ENCODE peak calls at places on chromosomes 12 and 14, in seven cellular contexts. One of them, this sample, is unnamed.
A peak's percentile ranks its signal among the peaks of the same experiment; 100 is the strongest.

GRCh38 chr12:58387199-58387598 is 445.8 kb downstream of the ATP23 start:
- DNase-seq in type B pancreatic cell: no peak
- DNase-seq in erythroblast: no peak
- DNase-seq in heart right ventricle: no peak
- DNase-seq in GM13976: no peak
- DNase-seq in NCI-H1105: no peak
- DNase-seq in cardiac muscle cell: no peak
- DNase-seq in this sample: no peak

GRCh38 chr14:75343914-75344313 is 65.3 kb downstream of the FOS start:
- DNase-seq in type B pancreatic cell: no peak
- DNase-seq in erythroblast: no peak
- DNase-seq in heart right ventricle: no peak
- DNase-seq in GM13976: no peak
- DNase-seq in NCI-H1105: no peak
- DNase-seq in cardiac muscle cell: no peak
- DNase-seq in this sample: no peak

GRCh38 chr12:16670456-16671050 is 64.6 kb upstream of the LMO3 start:
- DNase-seq in type B pancreatic cell: no peak
- DNase-seq in erythroblast: no peak
- DNase-seq in heart right ventricle: no peak
- DNase-seq in GM13976: no peak
- DNase-seq in NCI-H1105: no peak
- DNase-seq in cardiac muscle cell: no peak
- DNase-seq in this sample: no peak

GRCh38 chr12:85633491-85633890 is 202.7 kb downstream of the RASSF9 start:
- DNase-seq in type B pancreatic cell: no peak
- DNase-seq in erythroblast: no peak
- DNase-seq in heart right ventricle: no peak
- DNase-seq in GM13976: no peak
- DNase-seq in NCI-H1105: no peak
- DNase-seq in cardiac muscle cell: no peak
- DNase-seq in this sample: no peak

GRCh38 chr12:122687091-122687490 is 16.1 kb downstream of the HCAR2 start:
- DNase-seq in type B pancreatic cell: no peak
- DNase-seq in erythroblast: no peak
- DNase-seq in heart right ventricle: no peak
- DNase-seq in GM13976: no peak
- DNase-seq in NCI-H1105: no peak
- DNase-seq in cardiac muscle cell: no peak
- DNase-seq in this sample: no peak

GRCh38 chr12:122517877-122518276 is 8.9 kb downstream of the RSRC2 start:
- DNase-seq in type B pancreatic cell: no peak
- DNase-seq in erythroblast: peak; percentile 66
- DNase-seq in heart right ventricle: no peak
- DNase-seq in GM13976: no peak
- DNase-seq in NCI-H1105: no peak
- DNase-seq in cardiac muscle cell: no peak
- DNase-seq in this sample: no peak

GRCh38 chr12:26740991-26741390 is 92.0 kb downstream of the ITPR2 start:
- DNase-seq in type B pancreatic cell: no peak
- DNase-seq in erythroblast: no peak
- DNase-seq in heart right ventricle: no peak
- DNase-seq in GM13976: no peak
- DNase-seq in NCI-H1105: peak; percentile 93
- DNase-seq in cardiac muscle cell: no peak
- DNase-seq in this sample: no peak

GRCh38 chr12:64890873-64891468 is 66.5 kb downstream of the TBC1D30 start:
- DNase-seq in type B pancreatic cell: no peak
- DNase-seq in erythroblast: peak; percentile 73
- DNase-seq in heart right ventricle: no peak
- DNase-seq in GM13976: peak; percentile 52
- DNase-seq in NCI-H1105: peak; percentile 57
- DNase-seq in cardiac muscle cell: peak; percentile 81
- DNase-seq in this sample: no peak

GRCh38 chr14:68135566-68135965 is 316.0 kb downstream of the RAD51B start:
- DNase-seq in type B pancreatic cell: no peak
- DNase-seq in erythroblast: no peak
- DNase-seq in heart right ventricle: no peak
- DNase-seq in GM13976: no peak
- DNase-seq in NCI-H1105: no peak
- DNase-seq in cardiac muscle cell: no peak
- DNase-seq in this sample: no peak

GRCh38 chr14:49622022-49622607 is 1.5 kb downstream of the MGAT2 start:
- DNase-seq in type B pancreatic cell: no peak
- DNase-seq in erythroblast: no peak
- DNase-seq in heart right ventricle: no peak
- DNase-seq in GM13976: no peak
- DNase-seq in NCI-H1105: no peak
- DNase-seq in cardiac muscle cell: no peak
- DNase-seq in this sample: no peak

GRCh38 chr14:51209457-51209856 is 30.6 kb upstream of the TMX1 start:
- DNase-seq in type B pancreatic cell: no peak
- DNase-seq in erythroblast: no peak
- DNase-seq in heart right ventricle: no peak
- DNase-seq in GM13976: no peak
- DNase-seq in NCI-H1105: peak; percentile 85
- DNase-seq in cardiac muscle cell: no peak
- DNase-seq in this sample: no peak

GRCh38 chr14:65588426-65589140 is 176.1 kb downstream of the FUT8 start:
- DNase-seq in type B pancreatic cell: no peak
- DNase-seq in erythroblast: no peak
- DNase-seq in heart right ventricle: no peak
- DNase-seq in GM13976: no peak
- DNase-seq in NCI-H1105: peak; percentile 3
- DNase-seq in cardiac muscle cell: no peak
- DNase-seq in this sample: no peak

GRCh38 chr12:31962076-31962475 is 2.9 kb downstream of the RESF1 start:
- DNase-seq in type B pancreatic cell: no peak
- DNase-seq in erythroblast: peak; percentile 26
- DNase-seq in heart right ventricle: no peak
- DNase-seq in GM13976: no peak
- DNase-seq in NCI-H1105: no peak
- DNase-seq in cardiac muscle cell: no peak
- DNase-seq in this sample: no peak

GRCh38 chr14:89493406-89493805 is 76.4 kb upstream of the FOXN3 start:
- DNase-seq in type B pancreatic cell: no peak
- DNase-seq in erythroblast: peak; percentile 28
- DNase-seq in heart right ventricle: no peak
- DNase-seq in GM13976: no peak
- DNase-seq in NCI-H1105: no peak
- DNase-seq in cardiac muscle cell: no peak
- DNase-seq in this sample: no peak

GRCh38 chr12:39892146-39892545 is 213.7 kb downstream of the SLC2A13 start:
- DNase-seq in type B pancreatic cell: no peak
- DNase-seq in erythroblast: no peak
- DNase-seq in heart right ventricle: no peak
- DNase-seq in GM13976: no peak
- DNase-seq in NCI-H1105: peak; percentile 1
- DNase-seq in cardiac muscle cell: no peak
- DNase-seq in this sample: no peak

This sample was measured in cardiac septum.